ENCODE peak calls at places on chromosomes 16 and 17, in nine cellular contexts. J is stimulated activated CD8-positive, alpha-beta memory T cell treated with anti-CD3 and anti-CD28 coated beads, Interleukin-7, amount 100 ng/mL, for 1 hour; G is prostate gland; M is anterior cingulate cortex; F is effector CD4-positive, alpha-beta T cell; Q is HEK293T; C is esophagus squamous epithelium; I is Calu3; Y is NCI-H1105 treated with DMSO at 0.1 percent for 48 hours. P is an unnamed sample.

GRCh38 chr17:78200451-78200850 is 13.3 kb downstream of the AFMID start:
- DNase-seq in J (no peak), G (no peak), M (no peak), F (no peak), Q (no peak), C (no peak), I (no peak), Y (no peak), P (no peak)

GRCh38 chr17:82843904-82844640 is 4.2 kb upstream of the ZNF750 start:
- DNase-seq in J (no peak), G (no peak), M (no peak), F (no peak), Q (no peak), C (no peak), I (no peak), Y (no peak), P (no peak)

GRCh38 chr17:76307966-76308338 is at the start of gene QRICH2:
- DNase-seq in J (no peak), G (no peak), M (no peak), F (no peak), Q (no peak), C (no peak), I (no peak), Y (no peak), P (no peak)

GRCh38 chr16:67248401-67249177 is at the start of gene SLC9A5:
- DNase-seq in J (no peak), G (no peak), M (no peak), F (no peak), Q (peak; percentile 46), C (no peak), I (peak; percentile 48), Y (no peak), P (no peak)

GRCh38 chr17:45432405-45433113 is at the start of gene ARHGAP27:
- DNase-seq in J (no peak), G (no peak), M (no peak), F (no peak), Q (peak; percentile 4), C (no peak), I (peak; percentile 70), Y (no peak), P (no peak)

GRCh38 chr16:8730335-8730915 is 56.0 kb downstream of the ABAT start:
- DNase-seq in J (no peak), G (peak; percentile 71), M (no peak), F (no peak), Q (no peak), C (no peak), I (no peak), Y (peak; percentile 43), P (no peak)

GRCh38 chr17:30551666-30552339 is 74.6 kb downstream of the GOSR1 start:
- DNase-seq in J (no peak), G (no peak), M (no peak), F (no peak), Q (no peak), C (no peak), I (no peak), Y (no peak), P (no peak)

GRCh38 chr17:8695241-8695640 is 49.4 kb downstream of the CCDC42 start:
- DNase-seq in J (no peak), G (no peak), M (no peak), F (no peak), Q (no peak), C (no peak), I (no peak), Y (no peak), P (no peak)

GRCh38 chr17:81667754-81668153 is 1.2 kb downstream of the CCDC137 start:
- DNase-seq in J (no peak), G (peak; percentile 72), M (no peak), F (no peak), Q (peak; percentile 67), C (no peak), I (no peak), Y (no peak), P (no peak)

GRCh38 chr17:48611681-48612455 is 1.1 kb upstream of the HOXB7 start:
- DNase-seq in J (no peak), G (no peak), M (no peak), F (no peak), Q (no peak), C (no peak), I (peak; percentile 80), Y (peak; percentile 66), P (no peak)

GRCh38 chr17:19365499-19365817 is 2.9 kb upstream of the B9D1 start:
- DNase-seq in J (no peak), G (no peak), M (no peak), F (no peak), Q (no peak), C (no peak), I (no peak), Y (no peak), P (no peak)

GRCh38 chr17:2755941-2756724 is 6.7 kb upstream of the CCDC92B start:
- DNase-seq in J (no peak), G (no peak), M (no peak), F (no peak), Q (peak; percentile 54), C (no peak), I (no peak), Y (peak; percentile 11), P (no peak)

P was measured in mesothelial cell of epicardium.